ENCODE peak calls at places on chromosomes 5 and 9, in eight cellular contexts. J, E, F, A, S, N, I and X are unnamed samples.

GRCh38 chr5:139660105-139660915 is 12.2 kb downstream of the CXXC5 start:
- DNase-seq in A (no peak), F (no peak), I (no peak), E (peak; percentile 92), N (peak; percentile 92), J (peak; percentile 85), S (no peak), X (no peak)

GRCh38 chr9:134212809-134213507 is 48.6 kb upstream of the RNU6ATAC start:
- DNase-seq in E (peak; percentile 21), J (no peak), I (no peak), A (no peak), N (no peak), S (peak; percentile 23), F (no peak), X (no peak)

GRCh38 chr5:167594750-167595149 is 696.7 kb upstream of the WWC1 start:
- DNase-seq in F (no peak), N (no peak), J (no peak), A (no peak), S (no peak), I (no peak), E (no peak), X (no peak)

GRCh38 chr9:13427587-13427986 is 148.1 kb upstream of the MPDZ start:
- DNase-seq in F (peak; percentile 35), J (no peak), I (peak; percentile 58), N (no peak), E (no peak), A (peak; percentile 70), S (no peak), X (peak; percentile 35)

GRCh38 chr5:76469656-76470290 is 66.7 kb downstream of the IQGAP2 start:
- DNase-seq in N (no peak), A (no peak), J (no peak), S (no peak), I (no peak), F (no peak), E (no peak), X (no peak)

GRCh38 chr9:96449522-96449843 is 486 bp upstream of the HABP4 start:
- DNase-seq in A (no peak), N (no peak), S (no peak), E (no peak), F (no peak), I (no peak), J (no peak), X (no peak)

GRCh38 chr5:68554566-68555279 is 339.2 kb downstream of the PIK3R1 start:
- DNase-seq in S (no peak), A (peak; percentile 41), I (no peak), J (no peak), F (no peak), N (peak; percentile 57), E (no peak), X (no peak)

GRCh38 chr5:178519155-178519554 is 71.0 kb downstream of the COL23A1 start:
- DNase-seq in A (no peak), J (no peak), E (peak; percentile 38), N (no peak), S (no peak), F (no peak), I (no peak), X (no peak)

GRCh38 chr5:108278285-108279240 is 103.3 kb downstream of the FBXL17 start:
- DNase-seq in I (no peak), N (no peak), J (no peak), S (no peak), A (no peak), E (peak; percentile 65), F (no peak), X (no peak)

GRCh38 chr9:112861155-112861554 is 29.5 kb downstream of the SLC46A2 start:
- DNase-seq in I (no peak), J (no peak), N (no peak), A (no peak), F (no peak), S (no peak), E (no peak), X (no peak)

GRCh38 chr5:151082274-151082902 is 1.6 kb upstream of the TNIP1 start:
- DNase-seq in A (peak; percentile 59), J (no peak), F (no peak), N (no peak), S (peak; percentile 26), I (no peak), E (no peak), X (no peak)

GRCh38 chr5:160192424-160192823 is 36.9 kb upstream of the FABP6 start:
- DNase-seq in N (no peak), F (no peak), S (no peak), J (no peak), I (no peak), A (no peak), E (no peak), X (no peak)

GRCh38 chr9:137168907-137169763 is 716 bp downstream of the LRRC26 start:
- DNase-seq in J (no peak), S (no peak), A (peak; percentile 49), N (peak; percentile 73), I (no peak), F (peak; percentile 50), E (no peak), X (no peak)

GRCh38 chr9:119280740-119281485 is 88.3 kb downstream of the BRINP1 start:
- DNase-seq in I (no peak), S (no peak), E (no peak), N (no peak), F (no peak), J (no peak), A (no peak), X (no peak)

GRCh38 chr5:35457912-35458823 is 159.5 kb upstream of the SPEF2 start:
- DNase-seq in S (no peak), J (no peak), I (no peak), A (peak; percentile 17), F (no peak), E (no peak), N (no peak), X (no peak)

GRCh38 chr9:28264368-28264767 is 691.1 kb upstream of the C9orf72 start:
- DNase-seq in N (no peak), J (no peak), S (no peak), E (no peak), A (no peak), F (no peak), I (no peak), X (no peak)

GRCh38 chr5:123511290-123511647 is 708 bp upstream of the CSNK1G3 start:
- DNase-seq in I (no peak), N (no peak), J (no peak), S (no peak), A (peak; percentile 46), F (no peak), E (no peak), X (no peak)

GRCh38 chr9:33024966-33025571 is at the start of gene DNAJA1:
- DNase-seq in E (peak; percentile 97), A (peak; percentile 98), J (peak; percentile 93), F (peak; percentile 94), S (peak; percentile 96), N (peak; percentile 96), I (peak; percentile 87), X (peak; percentile 61)

GRCh38 chr9:33023661-33024060 is 1.4 kb upstream of the DNAJA1 start:
- DNase-seq in E (no peak), I (no peak), A (no peak), F (no peak), S (no peak), N (no peak), J (no peak), X (no peak)

GRCh38 chr9:33022755-33023154 is 2.3 kb upstream of the DNAJA1 start:
- DNase-seq in E (no peak), A (no peak), F (no peak), S (no peak), J (no peak), N (no peak), I (no peak), X (no peak)

GRCh38 chr9:33025572-33026347 is 687 bp downstream of the DNAJA1 start:
- DNase-seq in E (peak; percentile 78), I (peak; percentile 25), F (peak; percentile 74), A (peak; percentile 83), J (peak; percentile 62), N (peak; percentile 65), S (peak; percentile 88), X (no peak)

GRCh38 chr9:33024126-33024965 is 727 bp upstream of the DNAJA1 start:
- DNase-seq in E (peak; percentile 67), F (peak; percentile 48), S (no peak), I (peak; percentile 24), N (no peak), J (no peak), A (peak; percentile 21), X (no peak)
- H3K27ac ChIP-seq in E (peak overlapping the region; percentile 100), F (peak overlapping the region; percentile 93), S (peak overlapping the region; percentile 99), I (peak overlapping the region; percentile 99), N (peak overlapping the region; percentile 99), J (peak overlapping the region; percentile 95), A (peak overlapping the region; percentile 94), X (no peak overlapping the region)

DNA sequence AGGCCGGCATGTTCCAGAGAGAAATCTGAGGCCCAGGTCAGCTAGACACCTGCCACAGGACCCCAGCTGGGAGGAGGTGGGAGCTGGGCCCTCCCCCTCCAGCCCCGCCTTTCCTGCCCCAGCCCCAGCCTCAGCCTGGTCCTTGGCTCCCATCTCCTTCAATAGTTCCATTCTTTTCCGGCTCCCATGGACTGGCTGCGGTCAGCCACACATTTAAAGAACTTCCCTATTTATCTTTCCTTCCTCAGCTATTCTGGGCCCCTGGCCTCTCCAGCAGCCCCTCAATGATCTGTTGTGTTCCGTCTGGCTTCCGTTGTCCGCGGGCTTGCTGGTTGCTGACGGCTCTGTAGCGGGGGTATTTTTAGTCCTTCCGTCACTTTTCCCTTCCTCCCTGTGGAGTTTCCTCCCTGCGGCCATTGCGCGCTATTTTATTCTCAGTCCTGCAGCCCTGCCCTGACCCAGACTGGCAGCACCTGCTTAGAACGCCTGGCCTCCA is 73.8 kb downstream of the AMBP start:
- DNase-seq in I (peak; percentile 39), E (peak; percentile 77), S (no peak), A (no peak), F (no peak), J (peak; percentile 27), N (peak; percentile 24), X (no peak)
- H3K36me3 ChIP-seq in I (no peaks in the 10 kb centered on the region), E (no peaks in the 10 kb centered on the region), S (no peaks in the 10 kb centered on the region), A (no peaks in the 10 kb centered on the region), F (no peaks in the 10 kb centered on the region), J (no peaks in the 10 kb centered on the region), N (peaks cover 76% of the 10 kb centered on the region), X (peaks cover 11% of the 10 kb centered on the region)

GRCh38 chr5:37028910-37029309 is 152.3 kb downstream of the NIPBL start:
- DNase-seq in J (no peak), I (no peak), A (no peak), F (no peak), N (no peak), S (no peak), E (no peak), X (no peak)
- H3K27ac ChIP-seq in J (no peak overlapping the region), I (no peak overlapping the region), A (no peak overlapping the region), F (no peak overlapping the region), N (no peak overlapping the region), S (no peak overlapping the region), E (no peak overlapping the region), X (no peak overlapping the region)

DNA sequence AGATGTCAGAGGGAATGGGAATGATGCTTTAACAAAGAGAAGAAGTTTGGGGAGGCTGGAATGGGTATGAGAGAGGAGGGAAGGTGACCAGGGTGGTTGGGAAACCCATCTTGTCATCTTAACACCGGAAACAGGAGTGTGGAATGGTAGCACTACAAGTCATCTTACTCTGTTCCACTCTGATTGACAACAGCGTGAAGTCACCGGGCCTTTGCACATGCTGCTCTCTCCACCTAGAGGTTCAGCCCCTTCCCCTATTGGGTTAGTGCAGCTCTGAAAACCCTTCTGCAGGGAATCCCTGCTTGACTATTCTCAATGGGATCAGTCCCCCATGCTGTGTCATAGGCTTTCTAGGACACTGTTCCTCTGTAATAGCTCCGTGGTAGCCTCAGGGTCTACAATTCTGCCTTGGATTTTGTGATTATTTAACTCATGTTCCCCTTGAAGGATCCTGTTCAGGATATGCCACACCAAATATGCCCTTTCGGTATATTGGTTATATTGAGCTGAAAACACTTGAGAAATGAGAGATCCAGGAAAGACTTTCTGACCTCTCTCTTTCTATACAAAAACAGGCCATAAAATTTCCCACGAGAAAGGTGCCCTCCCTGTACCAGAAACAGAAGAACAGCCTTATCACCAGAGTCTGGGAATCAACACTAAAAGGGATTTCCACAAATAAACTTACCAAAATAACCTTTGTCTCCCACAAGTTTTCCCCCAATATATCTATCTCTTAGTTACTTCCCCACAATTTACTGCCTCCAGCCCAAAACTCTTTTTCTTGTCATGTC is 86.3 kb downstream of the TLE1 start:
- DNase-seq in N (no peak), E (no peak), I (no peak), F (no peak), A (no peak), S (no peak), J (no peak), X (no peak)
- H3K36me3 ChIP-seq in N (peaks cover 46% of the 10 kb centered on the region), E (peaks cover 1% of the 10 kb centered on the region), I (peaks cover 9% of the 10 kb centered on the region), F (no peaks in the 10 kb centered on the region), A (peaks cover 5% of the 10 kb centered on the region), S (no peaks in the 10 kb centered on the region), J (no peaks in the 10 kb centered on the region), X (peaks cover 9% of the 10 kb centered on the region)